ENCODE peak calls at places on chromosomes 16 and 17, in six cellular contexts. A is breast epithelium, N is SK-N-SH, V is HCT116, S is astrocyte of the cerebellum, O is colonic mucosa. X is an unnamed sample.

GRCh38 chr16:75244844-75245758 is 6.3 kb downstream of the BCAR1 start:
- DNase-seq in V (no peak), S (peak), A (peak), O (peak), N (peak), X (peak)

GRCh38 chr17:67862614-67863217 is 37.4 kb downstream of the BPTF start:
- DNase-seq in S (no peak), A (no peak), O (no peak), V (no peak), N (no peak), X (no peak)

GRCh38 chr17:44362964-44363612 is 565 bp downstream of the FAM171A2 start:
- DNase-seq in V (no peak), N (peak), O (no peak), S (no peak), A (no peak), X (no peak)

GRCh38 chr17:7351665-7352558 is at the start of gene KCTD11:
- DNase-seq in A (peak), S (peak), N (peak), V (peak), O (peak), X (peak)

GRCh38 chr17:72840019-72840418 is 252.5 kb downstream of the SLC39A11 start:
- DNase-seq in N (no peak), V (no peak), A (no peak), S (no peak), O (no peak), X (no peak)

GRCh38 chr17:7034955-7035590 is 742 bp upstream of the SLC16A13 start:
- DNase-seq in A (no peak), V (no peak), O (no peak), N (no peak), S (no peak), X (no peak)

GRCh38 chr17:57633236-57633635 is 111.9 kb downstream of the CCDC182 start:
- DNase-seq in S (no peak), N (no peak), V (no peak), O (no peak), A (no peak), X (no peak)

GRCh38 chr16:86517033-86517432 is 6.7 kb downstream of the FOXF1 start:
- DNase-seq in S (no peak), V (no peak), A (no peak), O (no peak), N (no peak), X (no peak)

GRCh38 chr17:32341141-32341856 is 674 bp downstream of the C17orf75 start:
- DNase-seq in A (no peak), S (no peak), V (no peak), N (peak), O (peak), X (no peak)

GRCh38 chr16:29025735-29026134 is 40.9 kb downstream of the LAT start:
- DNase-seq in S (no peak), A (no peak), O (no peak), N (no peak), V (no peak), X (no peak)

GRCh38 chr17:245611-246010 is 64.2 kb upstream of the DOC2B start:
- DNase-seq in S (no peak), N (no peak), O (no peak), V (no peak), A (no peak), X (no peak)

GRCh38 chr17:17467720-17468119 is 9.1 kb upstream of the MED9 start:
- DNase-seq in N (no peak), A (no peak), S (no peak), O (peak), V (no peak), X (no peak)

GRCh38 chr16:74431516-74431915 is 10.2 kb upstream of the CLEC18B start:
- DNase-seq in N (no peak), S (no peak), A (no peak), O (no peak), V (no peak), X (no peak)

GRCh38 chr16:4904108-4904941 is 32.6 kb downstream of the PPL start:
- DNase-seq in A (no peak), V (no peak), O (no peak), S (no peak), N (no peak), X (no peak)

GRCh38 chr17:40251576-40251975 is 32.5 kb downstream of the WIPF2 start:
- DNase-seq in O (peak), S (peak), A (no peak), V (peak), N (no peak), X (peak)

GRCh38 chr16:77304883-77305282 is 105.7 kb downstream of the SYCE1L start:
- DNase-seq in O (no peak), S (no peak), A (no peak), N (no peak), V (no peak), X (no peak)

GRCh38 chr17:42107124-42107523 is 5.4 kb downstream of the DHX58 start:
- DNase-seq in A (no peak), V (no peak), S (no peak), N (no peak), O (no peak), X (no peak)

GRCh38 chr17:42109086-42109485 is 3.4 kb downstream of the DHX58 start:
- DNase-seq in O (no peak), N (no peak), V (no peak), S (no peak), A (no peak), X (no peak)

GRCh38 chr17:42106009-42106408 is 6.5 kb downstream of the DHX58 start:
- DNase-seq in V (no peak), O (no peak), S (no peak), N (no peak), A (no peak), X (no peak)

GRCh38 chr17:42110301-42111264 is 1.9 kb downstream of the DHX58 start:
- DNase-seq in S (no peak), A (no peak), N (no peak), O (no peak), V (no peak), X (no peak)

GRCh38 chr17:42107597-42108576 is 4.6 kb downstream of the DHX58 start:
- DNase-seq in A (no peak), N (peak), V (peak), O (peak), S (no peak), X (no peak)
- H3K4me3 ChIP-seq in A (peak), N (peak), V (peak), O (peak), S (peak), X (peak)

DNA sequence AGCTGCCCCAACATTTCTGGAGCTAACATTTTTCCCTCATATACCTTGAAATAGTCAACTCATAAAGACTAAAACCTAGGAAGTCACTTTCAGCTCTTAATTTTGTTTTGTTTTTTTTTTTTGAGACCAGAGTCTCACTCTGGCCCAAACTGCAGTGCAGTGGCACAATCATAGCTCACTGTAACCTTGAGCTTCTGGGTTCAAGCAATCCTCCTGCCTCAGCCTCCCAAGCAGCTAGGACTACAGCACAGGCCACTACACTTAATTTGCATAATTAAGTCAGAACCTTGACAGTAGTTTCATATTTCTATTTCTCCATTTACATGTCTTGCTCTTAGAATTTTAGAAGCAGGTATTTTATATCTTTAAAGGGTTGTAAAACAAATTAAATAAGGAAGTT is 4.7 kb downstream of the AMFR start:
- DNase-seq in A (no peak), O (no peak), V (no peak), S (no peak), N (no peak), X (no peak)
- H3K4me3 ChIP-seq in A (no peak), O (no peak), V (no peak), S (no peak), N (no peak), X (no peak)

GRCh38 chr16:3776316-3776715 is 59.0 kb upstream of the TRAP1 start:
- DNase-seq in N (no peak), A (peak), O (no peak), S (no peak), V (no peak), X (no peak)
- H3K4me3 ChIP-seq in N (no peak), A (no peak), O (no peak), S (no peak), V (no peak), X (no peak)

GRCh38 chr17:20214807-20215206 is 205.6 kb downstream of the SPECC1 start:
- DNase-seq in V (no peak), O (no peak), N (no peak), S (no peak), A (no peak), X (no peak)
- H3K4me3 ChIP-seq in V (no peak), O (no peak), N (no peak), S (no peak), A (no peak), X (no peak)

DNA sequence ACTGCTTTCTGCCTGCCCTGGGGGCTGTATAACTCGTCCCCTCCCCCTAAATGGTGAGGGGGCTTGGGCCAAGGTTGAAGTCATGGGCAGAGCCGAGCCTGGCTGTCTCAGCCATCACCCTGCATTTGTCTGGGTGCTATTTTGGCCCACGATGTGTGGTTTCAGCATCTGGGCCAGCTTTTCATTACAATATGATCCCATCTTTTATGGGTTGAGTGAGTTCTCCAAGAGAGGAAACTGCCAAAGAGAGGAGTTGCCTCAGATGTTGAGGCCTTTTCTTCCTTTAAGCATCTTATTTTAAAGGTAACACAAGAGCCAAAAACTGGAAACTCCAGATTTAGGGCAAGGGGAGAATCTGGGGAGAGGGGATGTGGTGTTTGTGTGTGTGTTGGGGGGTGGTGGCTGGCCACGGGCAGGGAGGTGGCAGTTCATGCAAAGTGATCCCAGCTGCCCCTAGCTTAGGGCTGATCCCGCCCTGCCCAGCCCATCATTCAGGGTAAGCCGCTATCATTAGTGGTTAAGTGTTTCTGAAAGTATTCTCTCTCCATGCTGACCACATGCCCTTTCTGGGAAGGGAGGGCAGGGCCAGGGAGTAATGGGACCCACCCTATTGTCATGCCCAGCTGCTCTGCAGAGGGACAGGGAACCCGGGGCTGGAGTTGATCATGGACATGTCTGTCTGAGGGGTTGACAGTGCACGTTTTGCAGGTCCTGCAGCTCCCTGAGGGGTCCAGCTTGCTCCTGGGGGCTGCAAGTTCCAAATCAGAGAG is 83.2 kb upstream of the CLEC18A start:
- DNase-seq in A (no peak), N (no peak), S (no peak), V (no peak), O (no peak), X (no peak)
- H3K4me3 ChIP-seq in A (no peak), N (no peak), S (no peak), V (no peak), O (no peak), X (no peak)

GRCh38 chr17:2776589-2777241 is 19.5 kb upstream of the RAP1GAP2 start:
- DNase-seq in S (no peak), A (no peak), V (no peak), N (peak), O (peak), X (no peak)
- H3K4me3 ChIP-seq in S (no peak), A (peak), V (peak), N (peak), O (peak), X (peak)

X was measured in skeletal muscle cell.